ENCODE peak calls at places on chromosomes 7 and 10, in nine cellular contexts. One of them, this sample, is unnamed.
A peak's percentile ranks its signal among the peaks of the same experiment; 100 is the strongest.

GRCh38 chr10:133457100-133457841 is 3.5 kb downstream of the SCART1 start:
- DNase-seq in progenitor cell of endocrine pancreas: no peak
- DNase-seq in brain microvascular endothelial cell: no peak
- DNase-seq in GM23338: no peak
- DNase-seq in Panc1: no peak
- DNase-seq in mesothelial cell of epicardium: no peak
- DNase-seq in neural crest cell: no peak
- DNase-seq in mammary epithelial cell: no peak
- DNase-seq in HFFc6: no peak
- DNase-seq in this sample: no peak

GRCh38 chr10:6037975-6038624 is 24.1 kb downstream of the IL2RA start:
- DNase-seq in HFFc6: no peak
- DNase-seq in neural crest cell: no peak
- DNase-seq in progenitor cell of endocrine pancreas: no peak
- DNase-seq in Panc1: no peak
- DNase-seq in mammary epithelial cell: no peak
- DNase-seq in mesothelial cell of epicardium: no peak
- DNase-seq in GM23338: no peak
- DNase-seq in brain microvascular endothelial cell: no peak
- DNase-seq in this sample: no peak

GRCh38 chr7:133258174-133258573 is 5.3 kb downstream of the EXOC4 start:
- DNase-seq in Panc1: no peak
- DNase-seq in mesothelial cell of epicardium: no peak
- DNase-seq in HFFc6: no peak
- DNase-seq in GM23338: no peak
- DNase-seq in brain microvascular endothelial cell: no peak
- DNase-seq in mammary epithelial cell: no peak
- DNase-seq in progenitor cell of endocrine pancreas: no peak
- DNase-seq in neural crest cell: no peak
- DNase-seq in this sample: no peak

GRCh38 chr7:99036531-99037175 is 107.3 kb downstream of the SMURF1 start:
- DNase-seq in mesothelial cell of epicardium: no peak
- DNase-seq in HFFc6: peak; percentile 13
- DNase-seq in progenitor cell of endocrine pancreas: no peak
- DNase-seq in neural crest cell: peak; percentile 33
- DNase-seq in GM23338: peak; percentile 86
- DNase-seq in mammary epithelial cell: peak; percentile 20
- DNase-seq in brain microvascular endothelial cell: peak; percentile 48
- DNase-seq in Panc1: no peak
- DNase-seq in this sample: no peak

GRCh38 chr10:118592675-118593330 is 2.6 kb downstream of the PRLHR start:
- DNase-seq in brain microvascular endothelial cell: no peak
- DNase-seq in Panc1: no peak
- DNase-seq in mesothelial cell of epicardium: no peak
- DNase-seq in neural crest cell: no peak
- DNase-seq in mammary epithelial cell: no peak
- DNase-seq in GM23338: no peak
- DNase-seq in progenitor cell of endocrine pancreas: no peak
- DNase-seq in HFFc6: no peak
- DNase-seq in this sample: no peak

GRCh38 chr7:40700653-40701475 is 566.1 kb downstream of the SUGCT start:
- DNase-seq in mammary epithelial cell: peak; percentile 54
- DNase-seq in progenitor cell of endocrine pancreas: no peak
- DNase-seq in GM23338: peak; percentile 51
- DNase-seq in neural crest cell: no peak
- DNase-seq in Panc1: no peak
- DNase-seq in HFFc6: peak; percentile 4
- DNase-seq in mesothelial cell of epicardium: no peak
- DNase-seq in brain microvascular endothelial cell: no peak
- DNase-seq in this sample: no peak

GRCh38 chr10:12727832-12728215 is 273.7 kb downstream of the CCDC3 start:
- DNase-seq in Panc1: no peak
- DNase-seq in progenitor cell of endocrine pancreas: no peak
- DNase-seq in GM23338: no peak
- DNase-seq in brain microvascular endothelial cell: no peak
- DNase-seq in HFFc6: no peak
- DNase-seq in mammary epithelial cell: no peak
- DNase-seq in mesothelial cell of epicardium: no peak
- DNase-seq in neural crest cell: no peak
- DNase-seq in this sample: no peak

GRCh38 chr7:91519241-91520200 is 255.3 kb downstream of the FZD1 start:
- DNase-seq in progenitor cell of endocrine pancreas: no peak
- DNase-seq in Panc1: no peak
- DNase-seq in GM23338: no peak
- DNase-seq in neural crest cell: no peak
- DNase-seq in brain microvascular endothelial cell: peak; percentile 70
- DNase-seq in mammary epithelial cell: no peak
- DNase-seq in HFFc6: no peak
- DNase-seq in mesothelial cell of epicardium: no peak
- DNase-seq in this sample: no peak

GRCh38 chr10:59793924-59794323 is 40.7 kb upstream of the MRLN start:
- DNase-seq in GM23338: no peak
- DNase-seq in mesothelial cell of epicardium: no peak
- DNase-seq in neural crest cell: no peak
- DNase-seq in progenitor cell of endocrine pancreas: no peak
- DNase-seq in mammary epithelial cell: no peak
- DNase-seq in brain microvascular endothelial cell: no peak
- DNase-seq in HFFc6: no peak
- DNase-seq in Panc1: no peak
- DNase-seq in this sample: no peak

GRCh38 chr7:35762781-35763180 is 38.1 kb upstream of the SEPTIN7 start:
- DNase-seq in HFFc6: no peak
- DNase-seq in GM23338: no peak
- DNase-seq in neural crest cell: no peak
- DNase-seq in mesothelial cell of epicardium: no peak
- DNase-seq in brain microvascular endothelial cell: no peak
- DNase-seq in progenitor cell of endocrine pancreas: no peak
- DNase-seq in Panc1: no peak
- DNase-seq in mammary epithelial cell: no peak
- DNase-seq in this sample: no peak

GRCh38 chr7:42278360-42278759 is 41.4 kb upstream of the GLI3 start:
- DNase-seq in mesothelial cell of epicardium: no peak
- DNase-seq in Panc1: no peak
- DNase-seq in neural crest cell: no peak
- DNase-seq in HFFc6: no peak
- DNase-seq in mammary epithelial cell: no peak
- DNase-seq in GM23338: no peak
- DNase-seq in brain microvascular endothelial cell: no peak
- DNase-seq in progenitor cell of endocrine pancreas: no peak
- DNase-seq in this sample: no peak

GRCh38 chr7:133850497-133851070 is 276.6 kb upstream of the LRGUK start:
- DNase-seq in progenitor cell of endocrine pancreas: no peak
- DNase-seq in GM23338: no peak
- DNase-seq in mammary epithelial cell: no peak
- DNase-seq in HFFc6: no peak
- DNase-seq in mesothelial cell of epicardium: no peak
- DNase-seq in brain microvascular endothelial cell: no peak
- DNase-seq in Panc1: no peak
- DNase-seq in neural crest cell: no peak
- DNase-seq in this sample: no peak

GRCh38 chr10:125192620-125193019 is 32.3 kb upstream of the CTBP2 start:
- DNase-seq in HFFc6: no peak
- DNase-seq in neural crest cell: no peak
- DNase-seq in mammary epithelial cell: no peak
- DNase-seq in mesothelial cell of epicardium: no peak
- DNase-seq in brain microvascular endothelial cell: no peak
- DNase-seq in progenitor cell of endocrine pancreas: no peak
- DNase-seq in GM23338: no peak
- DNase-seq in Panc1: no peak
- DNase-seq in this sample: no peak

DNA sequence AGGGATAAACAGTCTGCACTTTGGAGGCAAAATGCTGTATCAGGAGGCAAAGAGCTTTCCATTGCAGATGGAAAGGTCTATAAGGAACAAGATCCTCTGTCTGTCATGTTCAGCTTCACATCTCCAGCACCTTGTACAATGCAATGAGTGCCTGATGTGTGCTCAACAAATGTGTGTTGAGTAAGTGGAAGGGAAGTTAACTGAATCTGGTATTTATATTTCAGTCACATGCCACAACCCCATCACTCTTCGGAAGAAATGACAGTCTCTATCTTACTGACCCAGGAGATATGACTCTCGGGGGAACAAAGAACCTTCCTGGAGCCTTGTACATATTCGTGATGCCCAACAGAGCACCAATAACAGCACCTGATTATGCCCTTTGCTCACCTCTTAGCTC is 20.0 kb upstream of the DNAJC1 start:
- DNase-seq in progenitor cell of endocrine pancreas: no peak
- DNase-seq in brain microvascular endothelial cell: no peak
- DNase-seq in mammary epithelial cell: no peak
- DNase-seq in HFFc6: no peak
- DNase-seq in Panc1: no peak
- DNase-seq in GM23338: no peak
- DNase-seq in neural crest cell: no peak
- DNase-seq in mesothelial cell of epicardium: no peak
- DNase-seq in this sample: no peak
- TF ChIP-seq CTCF in progenitor cell of endocrine pancreas: no peak
- TF ChIP-seq CTCF in brain microvascular endothelial cell: no peak
- TF ChIP-seq CTCF in mammary epithelial cell: no peak
- TF ChIP-seq CTCF in HFFc6: no peak
- TF ChIP-seq CTCF in Panc1: no peak
- TF ChIP-seq CTCF in GM23338: no peak
- TF ChIP-seq CTCF in neural crest cell: no peak
- TF ChIP-seq CTCF in mesothelial cell of epicardium: no peak
- TF ChIP-seq CTCF in this sample: no peak

GRCh38 chr10:130339091-130339490 is 202.9 kb downstream of the GLRX3 start:
- DNase-seq in Panc1: no peak
- DNase-seq in GM23338: no peak
- DNase-seq in brain microvascular endothelial cell: no peak
- DNase-seq in HFFc6: no peak
- DNase-seq in progenitor cell of endocrine pancreas: no peak
- DNase-seq in mesothelial cell of epicardium: no peak
- DNase-seq in neural crest cell: no peak
- DNase-seq in mammary epithelial cell: no peak
- DNase-seq in this sample: no peak

GRCh38 chr10:130340816-130341215 is 204.6 kb downstream of the GLRX3 start:
- DNase-seq in neural crest cell: no peak
- DNase-seq in mesothelial cell of epicardium: no peak
- DNase-seq in progenitor cell of endocrine pancreas: no peak
- DNase-seq in brain microvascular endothelial cell: no peak
- DNase-seq in GM23338: no peak
- DNase-seq in mammary epithelial cell: no peak
- DNase-seq in Panc1: no peak
- DNase-seq in HFFc6: no peak
- DNase-seq in this sample: no peak

GRCh38 chr10:130339911-130340310 is 203.7 kb downstream of the GLRX3 start:
- DNase-seq in HFFc6: no peak
- DNase-seq in brain microvascular endothelial cell: no peak
- DNase-seq in mesothelial cell of epicardium: no peak
- DNase-seq in Panc1: no peak
- DNase-seq in mammary epithelial cell: no peak
- DNase-seq in neural crest cell: no peak
- DNase-seq in progenitor cell of endocrine pancreas: no peak
- DNase-seq in GM23338: no peak
- DNase-seq in this sample: no peak

GRCh38 chr10:130338588-130339070 is 202.4 kb downstream of the GLRX3 start:
- DNase-seq in neural crest cell: no peak
- DNase-seq in GM23338: no peak
- DNase-seq in brain microvascular endothelial cell: no peak
- DNase-seq in mammary epithelial cell: no peak
- DNase-seq in HFFc6: no peak
- DNase-seq in progenitor cell of endocrine pancreas: no peak
- DNase-seq in mesothelial cell of epicardium: no peak
- DNase-seq in Panc1: no peak
- DNase-seq in this sample: no peak

DNA sequence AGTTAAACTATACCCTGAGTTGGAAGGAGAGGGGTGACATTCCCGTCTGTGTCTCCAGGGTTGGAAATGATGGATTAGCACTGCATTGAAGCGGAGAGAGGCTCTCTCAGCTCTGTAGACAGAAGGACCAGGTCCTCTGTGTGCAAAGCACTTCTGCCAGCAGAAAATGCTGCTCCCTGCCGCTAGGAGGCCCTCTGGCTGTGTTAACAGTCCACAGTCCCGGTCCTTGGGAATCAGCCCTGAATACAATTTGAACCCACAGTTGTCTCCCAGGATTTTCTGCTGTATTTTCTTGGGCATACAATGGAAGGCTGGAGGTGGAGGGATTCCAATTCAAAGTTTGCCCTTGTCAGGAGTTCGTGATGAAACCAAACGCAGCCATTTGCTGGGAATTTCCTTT is 205.1 kb downstream of the GLRX3 start:
- DNase-seq in brain microvascular endothelial cell: no peak
- DNase-seq in Panc1: no peak
- DNase-seq in progenitor cell of endocrine pancreas: peak; percentile 32
- DNase-seq in mesothelial cell of epicardium: no peak
- DNase-seq in GM23338: no peak
- DNase-seq in mammary epithelial cell: no peak
- DNase-seq in neural crest cell: peak; percentile 55
- DNase-seq in HFFc6: no peak
- DNase-seq in this sample: no peak
- TF ChIP-seq CTCF in brain microvascular endothelial cell: no peak
- TF ChIP-seq CTCF in Panc1: peak; percentile 85
- TF ChIP-seq CTCF in progenitor cell of endocrine pancreas: peak; percentile 83
- TF ChIP-seq CTCF in mesothelial cell of epicardium: peak; percentile 48
- TF ChIP-seq CTCF in GM23338: no peak
- TF ChIP-seq CTCF in mammary epithelial cell: no peak
- TF ChIP-seq CTCF in neural crest cell: peak; percentile 72
- TF ChIP-seq CTCF in HFFc6: peak; percentile 32
- TF ChIP-seq CTCF in this sample: no peak

DNA sequence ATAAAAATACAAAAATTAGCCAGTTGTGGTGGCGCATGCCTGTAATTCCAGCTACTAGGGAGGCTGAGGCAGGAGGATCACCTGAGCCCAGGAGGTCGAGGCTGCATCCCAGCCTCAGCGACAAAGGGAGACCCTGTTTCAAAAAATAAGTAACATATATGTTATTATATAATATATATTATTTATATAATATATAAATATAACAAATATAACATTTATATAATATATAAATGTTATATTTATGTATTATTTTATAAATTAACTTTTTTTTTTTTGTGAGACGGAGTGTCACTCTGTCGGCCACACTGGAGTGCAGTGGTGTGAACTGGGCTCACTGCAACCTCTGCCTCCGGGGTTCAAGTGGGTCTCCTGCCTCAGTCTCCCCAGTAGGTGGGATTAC is 1.5 kb upstream of the POR start:
- DNase-seq in progenitor cell of endocrine pancreas: no peak
- DNase-seq in Panc1: no peak
- DNase-seq in mammary epithelial cell: no peak
- DNase-seq in brain microvascular endothelial cell: no peak
- DNase-seq in HFFc6: no peak
- DNase-seq in neural crest cell: no peak
- DNase-seq in GM23338: no peak
- DNase-seq in mesothelial cell of epicardium: no peak
- DNase-seq in this sample: no peak
- TF ChIP-seq CTCF in progenitor cell of endocrine pancreas: no peak
- TF ChIP-seq CTCF in Panc1: no peak
- TF ChIP-seq CTCF in mammary epithelial cell: no peak
- TF ChIP-seq CTCF in brain microvascular endothelial cell: no peak
- TF ChIP-seq CTCF in HFFc6: no peak
- TF ChIP-seq CTCF in neural crest cell: no peak
- TF ChIP-seq CTCF in GM23338: no peak
- TF ChIP-seq CTCF in mesothelial cell of epicardium: no peak
- TF ChIP-seq CTCF in this sample: no peak

DNA sequence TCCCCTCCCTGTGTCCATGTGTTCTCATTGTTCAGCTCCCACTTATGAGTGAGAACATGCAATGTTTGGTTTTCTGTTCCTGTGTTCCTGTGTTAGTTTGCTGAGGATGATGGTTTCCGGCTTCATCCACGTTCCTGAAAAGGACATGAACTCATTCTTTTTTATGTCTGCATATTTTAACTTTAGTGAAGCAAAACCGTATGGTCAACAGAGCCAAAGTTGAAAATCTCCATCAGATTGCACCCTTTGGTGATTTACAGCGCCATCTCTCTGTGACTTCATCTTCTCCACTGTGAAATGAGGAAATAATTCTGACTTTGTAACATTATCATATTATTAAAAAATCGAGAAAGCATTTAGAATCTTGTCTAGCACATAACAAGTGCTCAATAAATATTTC is 132.3 kb upstream of the PLXDC2 start:
- DNase-seq in neural crest cell: no peak
- DNase-seq in mesothelial cell of epicardium: no peak
- DNase-seq in progenitor cell of endocrine pancreas: no peak
- DNase-seq in mammary epithelial cell: no peak
- DNase-seq in HFFc6: peak; percentile 1
- DNase-seq in Panc1: no peak
- DNase-seq in brain microvascular endothelial cell: peak; percentile 63
- DNase-seq in GM23338: peak; percentile 34
- DNase-seq in this sample: no peak
- TF ChIP-seq CTCF in neural crest cell: no peak
- TF ChIP-seq CTCF in mesothelial cell of epicardium: no peak
- TF ChIP-seq CTCF in progenitor cell of endocrine pancreas: no peak
- TF ChIP-seq CTCF in mammary epithelial cell: peak; percentile 2
- TF ChIP-seq CTCF in HFFc6: peak; percentile 53
- TF ChIP-seq CTCF in Panc1: no peak
- TF ChIP-seq CTCF in brain microvascular endothelial cell: peak; percentile 43
- TF ChIP-seq CTCF in GM23338: peak; percentile 45
- TF ChIP-seq CTCF in this sample: no peak

This sample was measured in GM10248.